ENCODE peak calls at places on chromosomes 1 and 21, in nine cellular contexts. N is NB4, B is heart left ventricle, C is Peyer's patch, E is transverse colon, A is body of pancreas, G is ovary, U is uterus, V is IMR-90. P is an unnamed sample.

GRCh38 chr21:36860736-36861594 is 105.5 kb downstream of the HLCS start:
- DNase-seq in E (no peak), B (no peak), V (peak; percentile 79), U (no peak), N (no peak), A (no peak), C (no peak), G (no peak), P (no peak)

GRCh38 chr1:228647523-228648444 is 87.5 kb upstream of the RHOU start:
- DNase-seq in B (no peak), E (peak; percentile 44), V (no peak), U (peak; percentile 44), G (peak; percentile 62), C (peak; percentile 57), A (peak; percentile 36), N (peak; percentile 63), P (peak; percentile 42)

GRCh38 chr1:170863600-170863999 is 71.7 kb upstream of the MROH9 start:
- DNase-seq in G (no peak), U (no peak), B (no peak), A (no peak), N (no peak), V (no peak), E (no peak), C (no peak), P (no peak)

GRCh38 chr1:241376711-241377110 is 19.7 kb upstream of the RGS7 start:
- DNase-seq in U (no peak), G (no peak), A (no peak), E (no peak), C (no peak), N (no peak), V (no peak), B (no peak), P (no peak)

GRCh38 chr1:23370744-23371710 is 1.4 kb upstream of the ZNF436 start:
- DNase-seq in U (no peak), E (peak; percentile 26), G (peak; percentile 47), C (no peak), A (no peak), B (peak; percentile 70), N (peak; percentile 33), V (no peak), P (no peak)

GRCh38 chr1:48499211-48499610 is 27.2 kb upstream of the SPATA6 start:
- DNase-seq in U (no peak), C (no peak), B (no peak), N (no peak), E (no peak), G (no peak), A (no peak), V (no peak), P (no peak)

GRCh38 chr21:45607021-45607921 is 36.3 kb upstream of the PCBP3 start:
- DNase-seq in E (no peak), V (peak; percentile 24), U (no peak), A (no peak), B (no peak), G (no peak), N (no peak), C (peak; percentile 15), P (peak; percentile 37)

GRCh38 chr1:222583079-222583478 is 6.7 kb downstream of the TAF1A start:
- DNase-seq in U (no peak), V (no peak), A (no peak), B (no peak), N (peak; percentile 54), C (no peak), E (no peak), G (no peak), P (no peak)

GRCh38 chr1:88802404-88802803 is 89.0 kb downstream of the GTF2B start:
- DNase-seq in A (no peak), U (no peak), N (no peak), B (no peak), C (no peak), V (no peak), E (no peak), G (no peak), P (no peak)

GRCh38 chr21:37636152-37636860 is 269.7 kb downstream of the DYRK1A start:
- DNase-seq in G (no peak), E (no peak), A (no peak), C (no peak), V (peak; percentile 76), U (peak; percentile 42), N (no peak), B (no peak), P (no peak)

GRCh38 chr1:56710646-56711045 is 65.5 kb downstream of the PRKAA2 start:
- DNase-seq in C (no peak), V (peak; percentile 88), G (no peak), B (no peak), U (no peak), N (no peak), E (no peak), A (no peak), P (no peak)

GRCh38 chr1:61293197-61293596 is 210.8 kb downstream of the NFIA start:
- DNase-seq in V (no peak), C (no peak), N (no peak), B (no peak), E (no peak), G (no peak), A (no peak), U (no peak), P (no peak)

GRCh38 chr1:61255324-61255703 is 173.0 kb downstream of the NFIA start:
- DNase-seq in G (no peak), N (peak; percentile 22), A (no peak), E (no peak), B (no peak), V (no peak), U (no peak), C (no peak), P (no peak)

GRCh38 chr1:153699116-153699515 is 20.6 kb downstream of the NPR1 start:
- DNase-seq in E (no peak), B (no peak), C (no peak), U (no peak), A (no peak), V (peak; percentile 35), N (no peak), G (no peak), P (no peak)

GRCh38 chr1:201540846-201541735 is 2.2 kb downstream of the NAV1 start:
- DNase-seq in V (no peak), U (no peak), E (no peak), C (no peak), G (no peak), N (no peak), A (no peak), B (no peak), P (peak; percentile 48)

GRCh38 chr1:5681654-5682053 is 310.6 kb downstream of the NPHP4 start:
- DNase-seq in B (no peak), G (no peak), C (no peak), U (no peak), E (no peak), N (no peak), A (no peak), V (no peak), P (no peak)

GRCh38 chr1:39501666-39502065 is 10.2 kb downstream of the BMP8A start:
- DNase-seq in B (no peak), U (no peak), E (no peak), G (no peak), C (no peak), A (no peak), N (no peak), V (peak; percentile 68), P (no peak)

DNA sequence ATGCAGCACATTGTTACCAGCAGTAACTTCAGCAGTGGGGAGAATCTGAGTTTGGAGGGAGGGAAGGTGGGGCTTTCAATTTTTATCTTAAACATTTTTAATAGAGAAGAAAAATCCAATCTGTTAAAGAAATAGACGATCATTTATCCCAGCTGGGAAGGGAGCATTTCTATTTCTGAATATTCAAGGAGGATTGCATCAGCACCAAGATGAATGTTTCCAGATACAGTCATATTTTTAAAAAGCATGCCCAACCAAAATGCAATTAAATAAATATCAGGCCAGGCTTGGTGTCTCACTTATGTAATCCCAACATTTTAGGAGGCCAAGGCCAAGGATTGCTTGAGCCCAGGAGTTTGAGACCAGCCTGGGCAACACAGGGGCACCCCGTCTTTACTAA is 1.7 kb upstream of the ATP1A4 start:
- DNase-seq in N (no peak), A (no peak), U (no peak), E (no peak), C (no peak), V (peak; percentile 29), G (no peak), B (no peak), P (no peak)
- TF ChIP-seq POLR2A in N (no peak), A (no peak), U (no peak), E (no peak), C (no peak), V (no peak), G (no peak), B (no peak), P (no peak)

DNA sequence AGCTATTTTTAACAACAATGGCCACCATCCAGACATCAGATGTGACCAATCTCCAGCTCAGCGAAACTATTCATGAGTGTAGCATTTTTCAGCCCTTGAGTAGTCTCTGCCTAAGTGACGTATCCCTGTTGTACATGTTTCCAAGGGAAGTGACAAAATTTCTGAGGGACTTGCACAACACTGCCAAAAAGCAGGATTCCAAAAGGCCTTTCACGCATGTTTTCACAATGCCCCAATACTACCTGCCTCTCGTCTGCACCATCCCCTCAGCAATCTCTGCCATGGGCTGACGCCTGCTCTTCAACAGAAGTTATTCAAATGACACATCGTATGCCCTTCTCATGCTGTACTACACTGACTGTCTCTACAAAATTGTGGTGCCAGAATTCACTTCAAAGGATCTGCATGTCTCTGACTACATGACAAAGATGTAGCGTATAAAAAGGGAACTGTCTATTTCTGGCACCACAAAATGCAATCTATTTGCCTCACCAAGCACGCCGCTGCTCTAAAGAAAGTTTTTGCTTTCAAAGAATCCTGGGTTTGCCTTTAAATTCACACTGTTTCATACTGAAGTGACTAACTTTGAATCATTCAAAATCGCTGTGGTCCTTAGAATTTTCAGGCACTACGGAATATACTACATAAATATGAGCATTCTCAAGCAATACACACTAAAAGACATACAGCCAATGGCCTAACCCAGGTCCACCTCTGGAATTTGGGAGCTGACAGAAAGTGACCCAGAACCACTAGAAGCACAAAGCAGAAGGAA is 32.9 kb downstream of the JAK1 start:
- DNase-seq in V (peak; percentile 96), N (peak; percentile 18), C (no peak), B (peak; percentile 30), E (no peak), U (peak; percentile 54), G (no peak), A (no peak), P (peak; percentile 82)
- H3K4me3 ChIP-seq in V (peak overlapping the region; percentile 17), N (no peak overlapping the region), C (no peak overlapping the region), B (no peak overlapping the region), E (no peak overlapping the region), U (no peak overlapping the region), G (no peak overlapping the region), A (no peak overlapping the region), P (no peak overlapping the region)

DNA sequence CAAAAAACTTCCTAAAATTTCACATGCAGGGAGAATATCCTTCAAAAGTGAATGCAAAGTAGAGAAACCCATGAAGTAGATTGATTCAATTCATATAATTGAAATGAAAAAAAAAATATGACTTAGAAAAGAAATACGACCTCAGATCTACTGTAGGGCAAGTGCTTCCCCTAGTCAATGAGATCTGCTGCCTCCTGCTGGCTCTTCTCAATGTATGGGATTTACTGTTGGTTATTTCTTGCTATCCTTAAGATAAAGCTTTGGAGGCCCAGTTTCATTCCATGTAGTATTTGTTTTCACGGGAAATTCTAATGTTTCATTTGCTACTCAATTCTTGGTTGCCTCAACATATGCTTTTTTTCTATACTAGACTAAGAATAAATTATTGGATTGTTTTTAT is 46.2 kb downstream of the ZNF648 start:
- DNase-seq in B (no peak), G (no peak), V (no peak), N (peak; percentile 17), A (no peak), C (no peak), U (no peak), E (no peak), P (no peak)
- TF ChIP-seq CTCF in B (peak; percentile 12), G (no peak), V (no peak), N (no peak), A (no peak), C (no peak), U (no peak), E (no peak), P (no peak)

GRCh38 chr1:54547601-54548388 is at the start of gene ACOT11:
- DNase-seq in V (peak; percentile 66), E (peak; percentile 70), B (peak; percentile 90), C (no peak), U (peak; percentile 93), N (no peak), A (peak; percentile 53), G (peak; percentile 90), P (no peak)
- TF ChIP-seq POLR2A in V (no peak), E (no peak), B (no peak), C (no peak), U (no peak), N (no peak), A (no peak), G (no peak), P (no peak)